ENCODE peak calls at places on chromosome 7, in four cellular contexts. A, Y, F and M are unnamed samples.

GRCh38 chr7:19321925-19322470 is 176.8 kb upstream of the FERD3L start:
- DNase-seq in F (no peak), A (no peak), Y (no peak), M (no peak)

GRCh38 chr7:85833071-85833470 is 646.2 kb upstream of the SEMA3D start:
- DNase-seq in A (no peak), Y (no peak), F (no peak), M (no peak)

GRCh38 chr7:97845622-97846203 is 26.5 kb downstream of the ASNS start:
- DNase-seq in Y (no peak), F (peak; percentile 13), A (peak; percentile 52), M (peak; percentile 8)

GRCh38 chr7:99499356-99499712 is 747 bp downstream of the ZNF394 start:
- DNase-seq in A (no peak), F (no peak), Y (no peak), M (no peak)

GRCh38 chr7:43135129-43135528 is 22.7 kb downstream of the HECW1 start:
- DNase-seq in F (peak; percentile 48), Y (no peak), A (no peak), M (no peak)

GRCh38 chr7:27151945-27152815 is at the start of gene HOXA3:
- DNase-seq in F (no peak), A (peak; percentile 54), Y (peak; percentile 63), M (no peak)

GRCh38 chr7:140005341-140005740 is 57.4 kb downstream of the PARP12 start:
- DNase-seq in F (no peak), Y (no peak), A (no peak), M (no peak)

GRCh38 chr7:157854066-157854891 is 517.5 kb downstream of the DNAJB6 start:
- DNase-seq in Y (no peak), F (no peak), A (no peak), M (no peak)

GRCh38 chr7:45256309-45256708 is 98.7 kb downstream of the RAMP3 start:
- DNase-seq in Y (no peak), F (no peak), A (no peak), M (no peak)

GRCh38 chr7:158279539-158280466 is 307.8 kb downstream of the PTPRN2 start:
- DNase-seq in F (no peak), A (peak; percentile 15), Y (no peak), M (no peak)

GRCh38 chr7:6106140-6106904 is 75.1 kb downstream of the ANKRD61 start:
- DNase-seq in Y (no peak), A (no peak), F (peak; percentile 71), M (peak; percentile 80)

GRCh38 chr7:128361463-128362441 is at the start of gene PRRT4:
- DNase-seq in Y (peak; percentile 73), F (no peak), A (peak; percentile 73), M (peak; percentile 64)

GRCh38 chr7:37893359-37893758 is 23.3 kb downstream of the SFRP4 start:
- DNase-seq in F (no peak), Y (no peak), A (no peak), M (no peak)

GRCh38 chr7:154881046-154881445 is 121.9 kb downstream of the PAXIP1 start:
- DNase-seq in F (no peak), A (no peak), Y (no peak), M (no peak)

GRCh38 chr7:122803323-122803722 is 82.9 kb downstream of the CADPS2 start:
- DNase-seq in F (peak; percentile 10), A (no peak), Y (no peak), M (peak; percentile 33)

GRCh38 chr7:42617071-42617705 is 294.7 kb downstream of the C7orf25 start:
- DNase-seq in Y (no peak), F (no peak), A (no peak), M (no peak)

DNA sequence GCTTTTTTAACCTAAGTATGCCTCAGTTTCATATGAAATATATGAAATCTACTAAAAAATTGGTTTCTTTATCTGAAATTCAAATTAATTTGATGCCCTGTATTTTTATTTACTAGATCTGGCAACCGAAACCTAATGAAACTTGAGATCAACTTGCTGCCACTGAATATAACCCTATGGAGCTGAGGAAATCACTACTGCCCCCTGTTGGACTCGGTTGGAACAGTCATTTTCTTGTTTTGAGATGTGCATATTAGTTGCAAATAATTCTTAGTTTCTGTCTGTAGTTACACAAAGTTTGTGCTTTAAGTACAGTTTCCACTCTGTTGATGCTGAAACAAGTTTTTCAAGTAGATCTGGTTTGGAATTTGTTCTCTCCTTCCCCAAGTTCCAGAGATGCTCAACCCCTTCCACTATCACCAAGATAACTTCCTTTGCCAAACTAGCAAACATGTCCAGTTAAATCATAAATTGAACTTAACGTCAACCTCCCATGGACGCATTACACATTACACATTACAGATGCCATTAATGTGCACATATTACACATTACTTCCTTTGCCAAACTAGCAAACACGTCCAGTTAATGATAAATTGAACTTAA is 22.2 kb upstream of the EXOC4 start:
- DNase-seq in A (peak; percentile 52), Y (peak; percentile 72), F (peak; percentile 39), M (peak; percentile 58)
- TF ChIP-seq JUND in A (no peak), Y (no peak), F (no peak), M (no peak)

GRCh38 chr7:141013345-141013715 is 1.4 kb downstream of the MRPS33 start:
- DNase-seq in A (no peak), F (no peak), Y (no peak), M (no peak)
- TF ChIP-seq JUND in A (no peak), F (no peak), Y (no peak), M (no peak)

DNA sequence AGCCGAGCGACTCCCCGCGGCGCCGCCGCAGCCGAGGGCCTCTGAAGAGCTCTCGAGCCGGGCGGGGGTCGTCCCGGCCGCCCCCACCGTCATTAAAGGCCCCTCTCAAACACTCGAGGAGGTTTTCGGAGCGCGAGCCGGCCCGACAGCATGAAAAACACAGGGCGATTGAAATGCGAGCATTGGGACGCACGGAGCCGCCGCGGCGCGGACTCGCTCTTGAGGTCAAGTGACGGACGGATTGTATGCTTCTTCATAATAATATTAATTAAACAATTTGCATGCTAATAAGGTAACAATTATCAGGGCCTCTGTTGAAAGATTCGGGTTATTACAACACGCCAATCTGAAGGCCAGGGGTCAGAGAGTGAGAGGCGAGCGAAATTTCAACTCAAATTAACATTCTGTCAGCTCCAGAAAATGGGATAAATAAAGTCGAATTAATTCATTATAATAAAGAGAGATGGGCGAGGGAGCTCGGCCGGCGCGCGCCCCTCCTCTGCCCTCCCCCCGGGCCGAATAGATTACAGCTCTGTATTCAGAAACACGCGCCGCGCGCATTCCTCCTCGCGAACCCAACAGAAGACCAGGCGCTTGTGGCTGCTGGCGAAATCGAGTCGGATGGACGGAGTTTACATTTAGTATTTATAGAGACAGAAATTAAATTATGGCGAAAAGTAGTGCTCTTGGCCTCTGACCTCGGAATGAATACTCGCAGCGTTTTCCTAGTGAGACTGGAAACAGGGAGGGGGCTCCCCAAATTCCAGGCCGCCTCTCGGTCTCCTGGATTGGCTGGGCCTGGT is 2.1 kb upstream of the UNCX start:
- DNase-seq in A (no peak), Y (no peak), F (no peak), M (no peak)
- TF ChIP-seq JUND in A (no peak), Y (no peak), F (no peak), M (no peak)

GRCh38 chr7:2633538-2634264 is 1.9 kb downstream of the TTYH3 start:
- DNase-seq in Y (no peak), A (peak; percentile 65), F (no peak), M (no peak)

GRCh38 chr7:2634265-2635145 is 2.7 kb downstream of the TTYH3 start:
- DNase-seq in F (no peak), Y (no peak), A (no peak), M (no peak)

GRCh38 chr7:2629740-2630681 is 1.8 kb upstream of the TTYH3 start:
- DNase-seq in Y (no peak), F (no peak), A (no peak), M (peak; percentile 64)

GRCh38 chr7:2632717-2633537 is 1.1 kb downstream of the TTYH3 start:
- DNase-seq in F (peak; percentile 6), A (peak; percentile 80), Y (no peak), M (peak; percentile 19)

DNA sequence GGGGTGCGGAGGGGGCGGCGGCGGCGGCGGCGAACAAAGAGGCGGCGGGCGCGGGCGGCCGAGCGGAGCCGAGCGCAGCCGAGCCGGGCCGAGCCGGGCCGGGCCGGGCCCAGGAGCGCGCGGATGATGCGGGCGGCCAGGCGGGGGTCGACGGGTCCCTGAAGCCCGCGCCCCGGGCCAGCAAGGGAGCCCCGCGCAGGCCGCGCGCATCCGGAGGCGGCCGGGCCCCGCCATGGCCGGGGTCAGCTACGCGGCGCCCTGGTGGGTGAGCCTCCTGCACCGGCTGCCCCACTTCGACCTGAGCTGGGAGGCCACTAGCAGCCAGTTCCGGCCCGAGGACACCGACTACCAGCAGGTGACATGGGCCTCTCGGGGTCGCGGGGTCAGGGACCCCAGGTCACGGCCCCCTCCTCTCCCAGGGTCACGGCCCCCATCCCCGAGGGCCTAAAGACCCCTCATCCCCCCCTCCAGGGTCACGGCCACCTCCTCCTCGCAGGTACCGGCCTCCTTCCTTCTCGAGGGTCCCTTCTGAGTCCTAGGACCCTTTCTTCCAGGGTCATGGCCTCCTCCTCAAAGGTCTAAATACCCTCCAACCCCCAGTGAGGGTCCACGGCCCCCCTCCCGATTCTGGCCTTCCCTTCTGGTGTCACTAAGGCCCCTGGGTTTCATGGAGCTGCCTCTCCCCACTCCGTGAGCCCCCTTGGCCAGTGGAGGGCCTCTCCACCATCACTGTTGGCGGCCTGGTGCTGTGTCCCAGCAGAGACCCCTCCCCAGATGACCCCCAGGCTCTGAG is at the start of gene TTYH3:
- DNase-seq in Y (peak; percentile 62), F (no peak), A (peak; percentile 66), M (no peak)
- TF ChIP-seq JUND in Y (no peak), F (no peak), A (no peak), M (no peak)